ENCODE peak calls at places on chromosomes 2 and 18, in nine cellular contexts. Z is endothelial cell; O is fibroblast of pulmonary artery; L is GM13977; U is NCI-H2081; F is stimulated activated CD4-positive, alpha-beta T cell treated with anti-CD3 and anti-CD28 coated beads, Interleukin-12 subunit alpha, Interleukin-12 subunit beta, amount 100 ng/mL, for 48 hours; X is heart left ventricle; D is MCF 10A; T is activated T-helper 1 cell treated with Interleukin-2 at 50 U/mL for 16 hours. K is an unnamed sample.

GRCh38 chr2:212414699-212415309 is 123.8 kb downstream of the ERBB4 start:
- DNase-seq in Z (no peak), O (no peak), L (no peak), U (no peak), F (no peak), X (no peak), D (no peak), T (no peak), K (no peak)

GRCh38 chr18:59765343-59765742 is 68.1 kb upstream of the CCBE1 start:
- DNase-seq in Z (no peak), O (no peak), L (no peak), U (no peak), F (no peak), X (no peak), D (no peak), T (no peak), K (no peak)

GRCh38 chr2:221716434-221717303 is 144.6 kb upstream of the EPHA4 start:
- DNase-seq in Z (no peak), O (peak), L (no peak), U (peak), F (no peak), X (no peak), D (peak), T (no peak), K (no peak)

GRCh38 chr2:134232868-134233732 is 20.8 kb upstream of the MGAT5 start:
- DNase-seq in Z (no peak), O (no peak), L (no peak), U (no peak), F (no peak), X (no peak), D (no peak), T (no peak), K (no peak)

GRCh38 chr2:179471012-179471411 is 206.4 kb upstream of the SESTD1 start:
- DNase-seq in Z (no peak), O (no peak), L (no peak), U (no peak), F (no peak), X (no peak), D (no peak), T (no peak), K (no peak)

GRCh38 chr2:3154146-3154545 is 223.5 kb downstream of the EIPR1 start:
- DNase-seq in Z (no peak), O (no peak), L (no peak), U (no peak), F (no peak), X (no peak), D (no peak), T (no peak), K (no peak)

GRCh38 chr18:77107218-77107815 is 25.3 kb downstream of the MBP start:
- DNase-seq in Z (no peak), O (peak), L (no peak), U (no peak), F (no peak), X (no peak), D (no peak), T (no peak), K (no peak)

GRCh38 chr2:69073928-69074575 is 61.1 kb downstream of the ANTXR1 start:
- DNase-seq in Z (no peak), O (peak), L (no peak), U (no peak), F (no peak), X (no peak), D (peak), T (no peak), K (no peak)

GRCh38 chr2:127048618-127048935 is 58.4 kb downstream of the BIN1 start:
- DNase-seq in Z (no peak), O (no peak), L (peak), U (no peak), F (no peak), X (no peak), D (no peak), T (no peak), K (no peak)

GRCh38 chr2:123485056-123485455 is 540.0 kb upstream of the CNTNAP5 start:
- DNase-seq in Z (no peak), O (no peak), L (no peak), U (no peak), F (no peak), X (no peak), D (no peak), T (no peak), K (no peak)

GRCh38 chr2:120516323-120517314 is 170.7 kb downstream of the INHBB start:
- DNase-seq in Z (no peak), O (peak), L (no peak), U (no peak), F (no peak), X (no peak), D (no peak), T (no peak), K (no peak)

GRCh38 chr2:96325038-96325883 is at the start of gene ITPRIPL1:
- DNase-seq in Z (no peak), O (no peak), L (peak), U (peak), F (no peak), X (peak), D (no peak), T (no peak), K (peak)

GRCh38 chr2:17995594-17995993 is 117.1 kb downstream of the KCNS3 start:
- DNase-seq in Z (no peak), O (no peak), L (no peak), U (no peak), F (no peak), X (no peak), D (no peak), T (no peak), K (no peak)

GRCh38 chr2:198168651-198169050 is 364.3 kb downstream of the PLCL1 start:
- DNase-seq in Z (no peak), O (no peak), L (no peak), U (no peak), F (no peak), X (no peak), D (no peak), T (no peak), K (no peak)

GRCh38 chr18:45398448-45398847 is 216.8 kb upstream of the SLC14A2 start:
- DNase-seq in Z (no peak), O (no peak), L (no peak), U (no peak), F (no peak), X (no peak), D (no peak), T (no peak), K (no peak)

GRCh38 chr2:107336536-107336935 is 450.6 kb upstream of the ST6GAL2 start:
- DNase-seq in Z (no peak), O (peak), L (no peak), U (no peak), F (no peak), X (no peak), D (no peak), T (no peak), K (no peak)

GRCh38 chr18:36372902-36373301 is 75.4 kb downstream of the FHOD3 start:
- DNase-seq in Z (no peak), O (peak), L (no peak), U (no peak), F (no peak), X (no peak), D (peak), T (no peak), K (no peak)

GRCh38 chr2:240957656-240958365 is 40.6 kb upstream of the SNED1 start:
- DNase-seq in Z (no peak), O (no peak), L (no peak), U (no peak), F (no peak), X (no peak), D (no peak), T (no peak), K (no peak)

GRCh38 chr2:26494891-26495290 is 17.0 kb upstream of the OTOF start:
- DNase-seq in Z (no peak), O (no peak), L (no peak), U (no peak), F (no peak), X (no peak), D (no peak), T (no peak), K (no peak)

GRCh38 chr2:47905454-47906260 is 641 bp downstream of the FBXO11 start:
- DNase-seq in Z (peak), O (peak), L (peak), U (peak), F (peak), X (peak), D (no peak), T (peak), K (peak)

GRCh38 chr2:69695850-69696216 is 46.1 kb upstream of the ANXA4 start:
- DNase-seq in Z (no peak), O (no peak), L (no peak), U (no peak), F (no peak), X (no peak), D (no peak), T (no peak), K (no peak)